ENCODE peak calls at places on chromosomes 3 and 15, in six cellular contexts. One of them, this sample, is unnamed.

GRCh38 chr3:53221345-53221744 is 34.5 kb downstream of the TKT start:
- DNase-seq in fibroblast of lung: no peak
- DNase-seq in lung: no peak
- DNase-seq in psoas muscle: no peak
- DNase-seq in thyroid gland: no peak
- DNase-seq in fibroblast of pulmonary artery: no peak
- DNase-seq in this sample: no peak

GRCh38 chr15:31162721-31163510 is 61.4 kb upstream of the TRPM1 start:
- DNase-seq in fibroblast of lung: no peak
- DNase-seq in lung: no peak
- DNase-seq in psoas muscle: no peak
- DNase-seq in thyroid gland: no peak
- DNase-seq in fibroblast of pulmonary artery: no peak
- DNase-seq in this sample: no peak

GRCh38 chr15:48120751-48121150 is at the start of gene SLC24A5:
- DNase-seq in fibroblast of lung: no peak
- DNase-seq in lung: no peak
- DNase-seq in psoas muscle: no peak
- DNase-seq in thyroid gland: no peak
- DNase-seq in fibroblast of pulmonary artery: no peak
- DNase-seq in this sample: no peak

GRCh38 chr3:42052867-42053351 is 38.2 kb upstream of the TRAK1 start:
- DNase-seq in fibroblast of lung: peak
- DNase-seq in lung: no peak
- DNase-seq in psoas muscle: no peak
- DNase-seq in thyroid gland: no peak
- DNase-seq in fibroblast of pulmonary artery: no peak
- DNase-seq in this sample: no peak

GRCh38 chr3:43030162-43030935 is 51.2 kb downstream of the GASK1A start:
- DNase-seq in fibroblast of lung: no peak
- DNase-seq in lung: no peak
- DNase-seq in psoas muscle: no peak
- DNase-seq in thyroid gland: no peak
- DNase-seq in fibroblast of pulmonary artery: no peak
- DNase-seq in this sample: no peak

GRCh38 chr3:136675150-136675858 is 76.9 kb downstream of the STAG1 start:
- DNase-seq in fibroblast of lung: no peak
- DNase-seq in lung: no peak
- DNase-seq in psoas muscle: no peak
- DNase-seq in thyroid gland: no peak
- DNase-seq in fibroblast of pulmonary artery: no peak
- DNase-seq in this sample: no peak

GRCh38 chr3:135895106-135895733 is 70.3 kb upstream of the PPP2R3A start:
- DNase-seq in fibroblast of lung: peak
- DNase-seq in lung: peak
- DNase-seq in psoas muscle: peak
- DNase-seq in thyroid gland: peak
- DNase-seq in fibroblast of pulmonary artery: peak
- DNase-seq in this sample: peak

GRCh38 chr3:35183915-35184675 is 455.2 kb upstream of the ARPP21 start:
- DNase-seq in fibroblast of lung: peak
- DNase-seq in lung: no peak
- DNase-seq in psoas muscle: no peak
- DNase-seq in thyroid gland: no peak
- DNase-seq in fibroblast of pulmonary artery: peak
- DNase-seq in this sample: no peak

GRCh38 chr15:51195459-51195858 is 100.8 kb upstream of the TNFAIP8L3 start:
- DNase-seq in fibroblast of lung: no peak
- DNase-seq in lung: no peak
- DNase-seq in psoas muscle: no peak
- DNase-seq in thyroid gland: no peak
- DNase-seq in fibroblast of pulmonary artery: peak
- DNase-seq in this sample: peak

GRCh38 chr15:48722764-48723661 is 77.5 kb upstream of the FBN1 start:
- DNase-seq in fibroblast of lung: peak
- DNase-seq in lung: no peak
- DNase-seq in psoas muscle: no peak
- DNase-seq in thyroid gland: no peak
- DNase-seq in fibroblast of pulmonary artery: peak
- DNase-seq in this sample: peak

GRCh38 chr3:183636221-183637105 is 1.0 kb downstream of the KLHL24 start:
- DNase-seq in fibroblast of lung: peak
- DNase-seq in lung: peak
- DNase-seq in psoas muscle: peak
- DNase-seq in thyroid gland: peak
- DNase-seq in fibroblast of pulmonary artery: peak
- DNase-seq in this sample: peak

GRCh38 chr3:4983739-4984510 is 4.7 kb downstream of the BHLHE40 start:
- DNase-seq in fibroblast of lung: peak
- DNase-seq in lung: no peak
- DNase-seq in psoas muscle: peak
- DNase-seq in thyroid gland: no peak
- DNase-seq in fibroblast of pulmonary artery: peak
- DNase-seq in this sample: peak

GRCh38 chr15:40909662-40910625 is 15.7 kb downstream of the VPS18 start:
- DNase-seq in fibroblast of lung: no peak
- DNase-seq in lung: peak
- DNase-seq in psoas muscle: peak
- DNase-seq in thyroid gland: no peak
- DNase-seq in fibroblast of pulmonary artery: peak
- DNase-seq in this sample: peak

GRCh38 chr3:73086071-73086494 is 24.6 kb downstream of the EBLN2 start:
- DNase-seq in fibroblast of lung: no peak
- DNase-seq in lung: no peak
- DNase-seq in psoas muscle: peak
- DNase-seq in thyroid gland: peak
- DNase-seq in fibroblast of pulmonary artery: peak
- DNase-seq in this sample: peak

GRCh38 chr3:17038900-17039545 is 154.3 kb downstream of the PLCL2 start:
- DNase-seq in fibroblast of lung: no peak
- DNase-seq in lung: no peak
- DNase-seq in psoas muscle: no peak
- DNase-seq in thyroid gland: no peak
- DNase-seq in fibroblast of pulmonary artery: no peak
- DNase-seq in this sample: no peak

GRCh38 chr3:51637941-51638471 is 33.0 kb upstream of the TEX264 start:
- DNase-seq in fibroblast of lung: peak
- DNase-seq in lung: peak
- DNase-seq in psoas muscle: no peak
- DNase-seq in thyroid gland: peak
- DNase-seq in fibroblast of pulmonary artery: peak
- DNase-seq in this sample: peak

GRCh38 chr15:27660676-27661075 is 438.4 kb downstream of the OCA2 start:
- DNase-seq in fibroblast of lung: peak
- DNase-seq in lung: no peak
- DNase-seq in psoas muscle: no peak
- DNase-seq in thyroid gland: no peak
- DNase-seq in fibroblast of pulmonary artery: no peak
- DNase-seq in this sample: no peak

GRCh38 chr3:89527736-89528335 is 420.4 kb downstream of the EPHA3 start:
- DNase-seq in fibroblast of lung: peak
- DNase-seq in lung: no peak
- DNase-seq in psoas muscle: no peak
- DNase-seq in thyroid gland: no peak
- DNase-seq in fibroblast of pulmonary artery: no peak
- DNase-seq in this sample: no peak

GRCh38 chr3:38556640-38557358 is 60.7 kb downstream of the EXOG start:
- DNase-seq in fibroblast of lung: no peak
- DNase-seq in lung: no peak
- DNase-seq in psoas muscle: no peak
- DNase-seq in thyroid gland: no peak
- DNase-seq in fibroblast of pulmonary artery: no peak
- DNase-seq in this sample: no peak

GRCh38 chr15:81002254-81003022 is 1.7 kb downstream of the TLNRD1 start:
- DNase-seq in fibroblast of lung: peak
- DNase-seq in lung: no peak
- DNase-seq in psoas muscle: peak
- DNase-seq in thyroid gland: no peak
- DNase-seq in fibroblast of pulmonary artery: peak
- DNase-seq in this sample: no peak

GRCh38 chr15:73322665-73323373 is 45.9 kb downstream of the HCN4 start:
- DNase-seq in fibroblast of lung: no peak
- DNase-seq in lung: no peak
- DNase-seq in psoas muscle: no peak
- DNase-seq in thyroid gland: no peak
- DNase-seq in fibroblast of pulmonary artery: no peak
- DNase-seq in this sample: no peak

GRCh38 chr3:115975353-115975752 is 352.0 kb downstream of the GAP43 start:
- DNase-seq in fibroblast of lung: peak
- DNase-seq in lung: no peak
- DNase-seq in psoas muscle: no peak
- DNase-seq in thyroid gland: no peak
- DNase-seq in fibroblast of pulmonary artery: peak
- DNase-seq in this sample: peak

GRCh38 chr15:64611085-64611484 is 150.7 kb downstream of the ZNF609 start:
- DNase-seq in fibroblast of lung: no peak
- DNase-seq in lung: no peak
- DNase-seq in psoas muscle: no peak
- DNase-seq in thyroid gland: no peak
- DNase-seq in fibroblast of pulmonary artery: no peak
- DNase-seq in this sample: no peak

DNA sequence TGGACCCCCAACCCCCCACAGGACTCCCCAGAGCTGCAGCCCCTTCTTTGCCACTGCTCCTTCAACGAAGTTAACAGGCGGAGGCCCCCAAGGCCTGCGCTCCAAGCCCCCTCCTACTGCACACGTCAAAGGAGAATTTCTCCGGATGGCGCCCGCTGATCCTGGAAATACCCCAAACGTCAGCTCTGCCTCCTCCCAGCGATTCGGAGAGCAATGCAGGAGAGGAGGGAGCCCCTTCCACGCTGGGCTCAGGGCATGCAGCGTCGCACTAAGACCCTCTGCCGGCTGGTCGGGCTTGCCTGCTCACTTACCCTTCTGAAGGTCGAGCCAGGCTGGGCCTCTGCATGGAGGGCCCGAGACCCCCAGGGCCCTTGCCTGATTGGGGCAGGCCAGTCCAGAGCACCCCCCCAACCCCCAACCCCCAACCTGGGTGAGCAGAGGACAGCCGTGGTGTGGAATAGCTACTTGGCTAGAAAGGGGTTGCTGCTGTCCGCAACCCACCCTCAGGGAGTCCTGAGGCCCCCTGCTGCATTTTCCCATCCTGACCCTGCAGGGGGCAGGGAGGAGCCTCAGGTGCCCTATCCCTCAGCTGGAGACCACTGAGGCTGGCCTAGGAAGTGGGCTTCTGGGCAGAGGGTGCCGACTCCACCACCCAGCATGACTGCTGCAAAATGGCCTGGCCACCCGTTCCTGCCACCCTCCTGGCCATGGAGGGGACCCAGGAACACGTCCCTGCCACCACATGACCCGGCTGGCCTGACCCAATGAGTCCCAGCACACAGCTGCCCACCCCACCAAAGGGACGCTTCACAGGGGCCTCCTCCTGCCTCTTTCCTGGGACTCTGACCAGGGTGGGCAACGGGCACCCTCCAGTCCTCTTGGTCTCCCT is 981 bp downstream of the ATP2B2 start:
- DNase-seq in fibroblast of lung: no peak
- DNase-seq in lung: no peak
- DNase-seq in psoas muscle: no peak
- DNase-seq in thyroid gland: no peak
- DNase-seq in fibroblast of pulmonary artery: no peak
- DNase-seq in this sample: no peak
- TF ChIP-seq CTCF in fibroblast of lung: no peak
- TF ChIP-seq CTCF in lung: no peak
- TF ChIP-seq CTCF in psoas muscle: no peak
- TF ChIP-seq CTCF in thyroid gland: no peak
- TF ChIP-seq CTCF in fibroblast of pulmonary artery: no peak
- TF ChIP-seq CTCF in this sample: no peak

DNA sequence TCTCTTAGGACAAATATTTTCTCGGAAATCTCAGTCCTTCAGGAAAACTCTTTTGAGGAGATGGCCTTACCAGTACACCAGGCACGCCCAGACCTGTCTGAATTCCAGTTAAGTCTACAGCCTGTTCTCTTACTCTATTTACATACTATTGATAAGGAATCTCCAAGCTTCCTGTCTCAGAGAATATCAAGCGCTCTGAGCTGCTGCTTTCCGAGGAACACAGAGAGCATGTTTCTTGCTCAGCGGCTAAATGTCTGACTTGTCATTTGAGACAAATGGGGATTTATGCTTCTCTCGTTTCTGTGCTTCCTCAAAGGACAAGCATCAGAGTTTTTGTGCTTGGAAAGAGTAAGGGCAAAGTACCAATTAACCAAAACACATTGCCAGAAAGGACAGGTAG is 112.4 kb upstream of the CCDC54 start:
- DNase-seq in fibroblast of lung: peak
- DNase-seq in lung: no peak
- DNase-seq in psoas muscle: no peak
- DNase-seq in thyroid gland: no peak
- DNase-seq in fibroblast of pulmonary artery: no peak
- DNase-seq in this sample: no peak
- H3K4me3 ChIP-seq in fibroblast of lung: no peak
- H3K4me3 ChIP-seq in lung: no peak
- H3K4me3 ChIP-seq in psoas muscle: no peak
- H3K4me3 ChIP-seq in thyroid gland: no peak
- H3K4me3 ChIP-seq in fibroblast of pulmonary artery: no peak
- H3K4me3 ChIP-seq in this sample: no peak

GRCh38 chr15:45611305-45611704 is 23.5 kb upstream of the SQOR start:
- DNase-seq in fibroblast of lung: no peak
- DNase-seq in lung: no peak
- DNase-seq in psoas muscle: no peak
- DNase-seq in thyroid gland: no peak
- DNase-seq in fibroblast of pulmonary artery: peak
- DNase-seq in this sample: peak
- TF ChIP-seq CTCF in fibroblast of lung: peak
- TF ChIP-seq CTCF in lung: peak
- TF ChIP-seq CTCF in psoas muscle: peak
- TF ChIP-seq CTCF in thyroid gland: peak
- TF ChIP-seq CTCF in fibroblast of pulmonary artery: peak
- TF ChIP-seq CTCF in this sample: peak

DNA sequence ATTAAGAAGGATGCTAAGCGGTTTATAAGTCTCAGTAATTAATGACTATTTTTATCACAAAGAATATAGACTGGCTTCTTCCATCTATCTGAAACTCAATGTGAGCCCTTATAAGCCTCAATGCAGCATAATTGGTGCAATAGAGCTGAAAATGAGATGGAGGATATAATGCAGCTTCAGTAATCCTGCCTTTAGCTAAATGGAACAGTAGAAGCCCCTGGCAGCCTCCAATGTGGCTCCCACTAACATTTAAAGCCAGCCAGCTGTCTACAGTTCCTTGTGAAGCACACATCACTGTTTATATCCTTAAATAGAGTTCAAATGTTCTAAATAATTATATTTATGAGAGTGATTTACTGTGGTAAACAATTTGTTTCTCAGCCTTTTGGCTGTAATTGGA is 366.8 kb downstream of the GBE1 start:
- DNase-seq in fibroblast of lung: no peak
- DNase-seq in lung: no peak
- DNase-seq in psoas muscle: no peak
- DNase-seq in thyroid gland: no peak
- DNase-seq in fibroblast of pulmonary artery: no peak
- DNase-seq in this sample: no peak
- H3K4me3 ChIP-seq in fibroblast of lung: no peak
- H3K4me3 ChIP-seq in lung: no peak
- H3K4me3 ChIP-seq in psoas muscle: no peak
- H3K4me3 ChIP-seq in thyroid gland: no peak
- H3K4me3 ChIP-seq in fibroblast of pulmonary artery: no peak
- H3K4me3 ChIP-seq in this sample: no peak